ENCODE peak calls at places on chromosomes 13 and 19, in eight cellular contexts. S is coronary artery, A is GM12865, B is prostate gland, O is Calu3, M is fibroblast of lung, V is right lobe of liver, N is progenitor cell of endocrine pancreas. L is an unnamed sample.

GRCh38 chr13:52319876-52320275 is 86.1 kb downstream of the THSD1 start:
- DNase-seq in N (no peak), A (no peak), O (no peak), M (peak), S (no peak), V (no peak), B (no peak), L (no peak)

GRCh38 chr19:5936308-5936980 is 22.4 kb downstream of the CAPS start:
- DNase-seq in S (no peak), O (peak), M (no peak), N (no peak), B (no peak), V (peak), A (no peak), L (no peak)

GRCh38 chr19:41616785-41617621 is 9.9 kb downstream of the CEACAM4 start:
- DNase-seq in B (no peak), O (peak), S (no peak), M (peak), V (no peak), A (no peak), N (no peak), L (peak)

GRCh38 chr13:98576963-98577822 is at the start of gene STK24:
- DNase-seq in B (peak), A (peak), V (peak), M (peak), O (peak), S (peak), N (peak), L (peak)

GRCh38 chr13:84243340-84243739 is 361.1 kb upstream of the SLITRK1 start:
- DNase-seq in S (no peak), B (no peak), M (no peak), N (no peak), O (no peak), V (no peak), A (no peak), L (no peak)

GRCh38 chr13:36706755-36707154 is 32.9 kb downstream of the SERTM1 start:
- DNase-seq in O (no peak), M (peak), B (no peak), V (no peak), S (no peak), A (no peak), N (no peak), L (no peak)

GRCh38 chr19:29013988-29014387 is 199.0 kb downstream of the UQCRFS1 start:
- DNase-seq in S (no peak), M (no peak), B (no peak), V (no peak), O (no peak), N (no peak), A (no peak), L (no peak)

GRCh38 chr19:48874309-48875135 is 2.3 kb downstream of the PPP1R15A start:
- DNase-seq in S (no peak), N (no peak), A (peak), O (no peak), V (no peak), M (peak), B (no peak), L (no peak)

GRCh38 chr19:47020132-47020805 is 632 bp downstream of the NPAS1 start:
- DNase-seq in A (no peak), V (no peak), N (no peak), O (no peak), S (no peak), B (no peak), M (no peak), L (no peak)

GRCh38 chr13:39876258-39876657 is 220.8 kb downstream of the COG6 start:
- DNase-seq in O (no peak), V (no peak), M (peak), A (peak), S (no peak), B (no peak), N (no peak), L (no peak)

GRCh38 chr13:48126944-48127814 is 32.3 kb upstream of the MED4 start:
- DNase-seq in M (peak), S (peak), N (no peak), B (peak), V (peak), O (peak), A (peak), L (peak)

GRCh38 chr19:10112037-10112751 is 701 bp downstream of the P2RY11 start:
- DNase-seq in V (no peak), S (no peak), M (no peak), B (no peak), O (no peak), A (peak), N (no peak), L (no peak)

GRCh38 chr13:113209880-113210421 is 538 bp downstream of the CUL4A start:
- DNase-seq in V (peak), N (peak), B (peak), M (peak), A (peak), O (peak), S (peak), L (peak)

GRCh38 chr13:52862358-52863206 is 14.1 kb upstream of the PCDH8 start:
- DNase-seq in O (peak), V (no peak), S (no peak), N (peak), A (peak), M (no peak), B (no peak), L (peak)

GRCh38 chr19:12913871-12914690 is 5.0 kb downstream of the SYCE2 start:
- DNase-seq in O (no peak), M (peak), A (no peak), N (no peak), B (no peak), V (no peak), S (no peak), L (no peak)

GRCh38 chr13:37526710-37527446 is 71.7 kb downstream of the POSTN start:
- DNase-seq in B (no peak), O (no peak), M (peak), V (no peak), A (no peak), N (no peak), S (no peak), L (no peak)

GRCh38 chr13:78121459-78122348 is 203.1 kb upstream of the EDNRB start:
- DNase-seq in M (peak), B (peak), A (peak), S (no peak), O (peak), N (no peak), V (no peak), L (peak)

DNA sequence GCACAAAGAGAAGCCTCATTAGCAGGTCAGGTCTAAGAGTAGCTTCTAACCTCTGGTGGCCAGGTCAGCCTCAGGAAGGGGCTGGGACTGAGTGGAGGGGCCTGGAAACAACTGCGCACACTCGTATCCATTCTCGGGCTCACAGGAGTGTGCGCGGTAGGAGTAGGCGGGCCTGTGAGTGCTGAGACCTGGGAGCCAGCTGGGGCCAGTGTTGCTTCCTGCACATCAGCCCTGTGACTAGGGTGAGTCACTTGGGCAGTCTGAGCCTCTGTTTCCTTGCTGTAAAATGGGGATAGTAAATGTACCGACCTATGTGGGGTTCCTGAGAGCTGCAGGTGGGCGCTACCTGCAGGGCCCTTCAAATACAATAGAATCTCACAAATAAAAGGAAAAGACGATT is 26.9 kb downstream of the SIN3B start:
- DNase-seq in O (no peak), S (no peak), B (no peak), V (no peak), M (no peak), A (no peak), N (no peak), L (no peak)
- TF ChIP-seq CTCF in O (no peak), S (no peak), B (no peak), V (no peak), M (no peak), A (no peak), N (no peak), L (no peak)

DNA sequence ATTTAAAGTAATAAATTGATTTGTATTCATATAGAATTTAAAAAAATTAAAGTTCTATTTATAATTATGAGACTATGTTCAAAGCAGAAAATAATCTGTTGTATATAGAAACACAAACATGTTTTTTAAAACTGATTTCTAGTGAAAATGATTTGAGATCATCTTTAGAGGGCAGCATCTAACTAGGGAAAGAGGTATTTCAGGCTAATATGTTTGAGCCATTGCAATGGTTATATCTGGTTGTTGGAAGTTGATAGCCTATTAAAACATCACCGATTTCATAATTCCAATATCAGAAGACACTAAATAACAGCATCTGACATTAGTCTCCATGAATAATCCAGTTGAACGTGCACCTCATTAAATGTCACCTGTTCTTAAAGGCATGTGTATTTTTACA is 79.8 kb upstream of the SLITRK6 start:
- DNase-seq in A (no peak), B (no peak), S (no peak), V (no peak), O (no peak), N (no peak), M (no peak), L (no peak)
- TF ChIP-seq CTCF in A (no peak), B (no peak), S (no peak), V (peak), O (no peak), N (no peak), M (no peak), L (no peak)

DNA sequence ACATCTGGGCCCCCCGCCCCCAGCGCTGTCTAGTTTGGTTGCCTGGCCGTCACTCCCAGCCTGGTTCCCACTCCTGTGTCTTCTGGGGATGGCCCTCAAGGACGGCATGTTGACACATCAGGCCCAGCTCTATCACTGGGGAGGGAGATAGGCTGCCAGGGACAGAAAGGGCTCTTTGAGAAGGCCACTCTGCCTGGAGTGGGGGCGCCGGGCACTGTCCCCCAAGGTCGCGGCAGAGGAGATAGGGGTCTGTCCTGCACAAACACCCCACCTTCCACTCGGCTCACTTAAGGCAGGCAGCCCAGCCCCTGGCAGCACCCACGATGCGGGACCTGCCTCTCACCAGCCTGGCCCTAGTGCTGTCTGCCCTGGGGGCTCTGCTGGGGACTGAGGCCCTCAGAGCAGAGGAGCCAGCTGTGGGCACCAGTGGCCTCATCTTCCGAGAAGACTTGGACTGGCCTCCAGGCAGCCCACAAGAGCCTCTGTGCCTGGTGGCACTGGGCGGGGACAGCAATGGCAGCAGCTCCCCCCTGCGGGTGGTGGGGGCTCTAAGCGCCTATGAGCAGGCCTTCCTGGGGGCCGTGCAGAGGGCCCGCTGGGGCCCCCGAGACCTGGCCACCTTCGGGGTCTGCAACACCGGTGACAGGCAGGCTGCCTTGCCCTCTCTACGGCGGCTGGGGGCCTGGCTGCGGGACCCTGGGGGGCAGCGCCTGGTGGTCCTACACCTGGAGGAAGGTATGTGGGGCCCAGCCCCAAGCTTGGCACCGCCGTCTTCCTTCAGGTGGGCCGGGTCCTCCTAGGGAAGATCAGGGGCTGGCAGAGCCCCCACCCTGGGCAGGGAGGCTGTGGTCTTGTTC is at the start of gene AMH:
- DNase-seq in A (no peak), S (no peak), B (no peak), N (no peak), V (no peak), M (no peak), O (peak), L (no peak)
- TF ChIP-seq CTCF in A (no peak), S (no peak), B (no peak), N (no peak), V (no peak), M (no peak), O (no peak), L (no peak)

GRCh38 chr13:33445024-33445423 is 159.5 kb upstream of the STARD13 start:
- DNase-seq in M (no peak), V (no peak), B (no peak), O (no peak), S (no peak), N (no peak), A (no peak), L (no peak)

GRCh38 chr13:33446821-33447481 is 161.4 kb upstream of the STARD13 start:
- DNase-seq in B (peak), S (no peak), M (no peak), V (no peak), N (no peak), A (no peak), O (no peak), L (no peak)

GRCh38 chr13:33445476-33445875 is 159.9 kb upstream of the STARD13 start:
- DNase-seq in B (no peak), O (no peak), N (no peak), S (no peak), A (no peak), M (no peak), V (no peak), L (no peak)

GRCh38 chr13:33435207-33435606 is 149.7 kb upstream of the STARD13 start:
- DNase-seq in S (no peak), M (no peak), A (no peak), B (no peak), V (no peak), N (no peak), O (no peak), L (no peak)

DNA sequence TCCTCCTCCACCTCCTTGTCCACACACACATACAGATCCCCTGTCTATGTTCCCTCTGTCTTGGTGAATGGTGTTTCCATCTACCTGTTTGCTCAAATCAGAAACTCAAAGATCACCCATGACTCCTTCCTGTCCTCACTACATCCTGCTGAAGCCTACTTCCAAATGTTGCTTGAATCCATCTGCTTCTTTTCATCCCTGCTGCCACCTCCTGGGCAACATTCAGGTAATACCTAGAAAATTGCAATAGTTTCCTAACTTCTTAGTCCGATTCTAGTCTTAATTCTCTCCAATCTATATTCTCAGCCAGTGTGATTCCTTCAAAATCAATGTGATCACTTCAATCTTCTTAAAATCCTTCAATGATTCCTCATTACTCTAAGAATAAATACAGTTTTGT is 155.5 kb upstream of the STARD13 start:
- DNase-seq in B (no peak), S (no peak), O (peak), V (no peak), A (peak), N (no peak), M (peak), L (peak)
- TF ChIP-seq CTCF in B (peak), S (no peak), O (no peak), V (peak), A (peak), N (peak), M (peak), L (no peak)

DNA sequence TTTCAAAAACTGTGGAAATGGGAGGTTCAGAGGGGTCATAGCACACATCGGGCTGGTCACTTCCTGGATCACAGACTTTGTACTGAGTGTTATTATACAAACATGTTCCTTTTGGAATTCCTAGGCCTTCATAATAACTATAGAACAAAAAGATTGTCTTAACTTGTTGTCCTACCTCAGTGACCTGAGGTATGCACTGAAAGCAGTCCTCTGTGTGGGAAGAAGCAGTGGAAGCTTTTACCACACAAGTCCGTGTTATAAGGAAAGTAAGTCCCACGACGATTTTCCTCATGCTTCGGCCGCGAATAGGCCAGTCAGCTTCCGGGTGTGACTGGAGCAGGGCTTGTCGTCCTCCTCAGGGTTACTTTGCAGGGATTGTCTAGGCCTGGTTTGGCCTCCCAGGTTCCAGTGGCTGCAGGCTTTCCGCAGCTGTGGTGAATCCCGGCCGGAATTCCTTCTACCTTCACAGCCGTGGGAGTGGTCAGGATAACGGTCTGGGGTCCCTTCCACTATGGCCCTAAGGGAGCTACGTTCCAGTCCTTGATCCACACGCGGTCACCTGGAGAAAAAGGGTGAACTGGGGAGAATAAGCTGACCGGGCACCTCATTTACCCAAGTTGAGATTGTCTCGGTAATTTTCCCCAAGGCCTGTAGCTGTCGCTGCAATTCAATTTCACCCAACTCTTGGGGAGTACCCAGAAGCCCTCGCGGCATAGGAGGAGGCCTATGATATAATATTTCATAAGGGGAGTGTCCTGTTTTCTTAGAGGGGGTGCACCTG is 16.0 kb downstream of the NAPSA start:
- DNase-seq in A (no peak), M (no peak), B (no peak), S (no peak), N (no peak), O (no peak), V (no peak), L (no peak)
- TF ChIP-seq CTCF in A (no peak), M (no peak), B (no peak), S (no peak), N (no peak), O (no peak), V (no peak), L (no peak)

GRCh38 chr13:67366533-67366932 is 136.4 kb upstream of the PCDH9 start:
- DNase-seq in M (peak), B (no peak), O (no peak), N (no peak), S (no peak), V (no peak), A (no peak), L (no peak)
- TF ChIP-seq CTCF in M (peak), B (no peak), O (no peak), N (peak), S (no peak), V (no peak), A (no peak), L (no peak)

GRCh38 chr13:51297556-51297955 is 41.9 kb upstream of the SERPINE3 start:
- DNase-seq in S (no peak), O (no peak), V (no peak), N (no peak), M (no peak), B (no peak), A (peak), L (no peak)
- TF ChIP-seq CTCF in S (no peak), O (no peak), V (no peak), N (no peak), M (no peak), B (no peak), A (peak), L (no peak)

L was measured in endothelial cell.